ENCODE peak calls at places on chromosomes 1 and 21, in five cellular contexts. H is heart left ventricle; P is OCI-LY7; M is CD8-positive, alpha-beta memory T cell; L is neuronal stem cell. X is an unnamed sample. For H3K36me3, the result is how much of the 10 kb centered on the place peaks cover.

GRCh38 chr1:27536767-27537166 is 46.8 kb upstream of the WASF2 start:
- DNase-seq in L (peak), H (peak), M (no peak), P (no peak), X (no peak)

GRCh38 chr1:63261736-63262142 is 60.6 kb upstream of the FOXD3 start:
- DNase-seq in H (no peak), L (no peak), P (no peak), M (no peak), X (no peak)

GRCh38 chr1:195804547-195804946 is 803.7 kb downstream of the KCNT2 start:
- DNase-seq in P (no peak), H (no peak), M (no peak), L (no peak), X (no peak)

GRCh38 chr1:233597489-233597901 is 16.4 kb upstream of the KCNK1 start:
- DNase-seq in P (no peak), H (no peak), M (no peak), L (no peak), X (no peak)

GRCh38 chr1:29482064-29482463 is 245.7 kb downstream of the PTPRU start:
- DNase-seq in H (no peak), M (no peak), P (no peak), L (no peak), X (no peak)

GRCh38 chr1:235270625-235271024 is 57.4 kb downstream of the ARID4B start:
- DNase-seq in M (no peak), H (no peak), L (no peak), P (no peak), X (no peak)

GRCh38 chr1:61609040-61609439 is 115.9 kb downstream of the TM2D1 start:
- DNase-seq in P (no peak), M (no peak), H (no peak), L (no peak), X (no peak)

GRCh38 chr1:41713557-41714327 is 205.0 kb downstream of the HIVEP3 start:
- DNase-seq in L (no peak), H (no peak), P (no peak), M (no peak), X (no peak)

GRCh38 chr1:194268839-194269238 is 1082.4 kb upstream of the B3GALT2 start:
- DNase-seq in P (no peak), H (no peak), L (peak), M (no peak), X (no peak)

GRCh38 chr1:52571783-52572182 is 18.9 kb upstream of the TUT4 start:
- DNase-seq in L (no peak), H (no peak), M (no peak), P (peak), X (no peak)

GRCh38 chr1:53172751-53173498 is 23.7 kb upstream of the CPT2 start:
- DNase-seq in H (no peak), M (no peak), L (no peak), P (peak), X (no peak)

GRCh38 chr21:42456457-42456856 is 39.6 kb downstream of the RSPH1 start:
- DNase-seq in H (no peak), L (no peak), M (no peak), P (no peak), X (no peak)

GRCh38 chr1:162905759-162906158 is 44.8 kb upstream of the CCDC190 start:
- DNase-seq in L (no peak), H (no peak), M (no peak), P (no peak), X (no peak)

GRCh38 chr1:154972517-154973343 is 1.8 kb upstream of the CKS1B start:
- DNase-seq in P (no peak), H (peak), M (no peak), L (peak), X (peak)

GRCh38 chr1:156920233-156921052 is at the start of gene LRRC71:
- DNase-seq in M (peak), P (no peak), H (peak), L (peak), X (no peak)

GRCh38 chr1:216566809-216567208 is 143.6 kb upstream of the USH2A start:
- DNase-seq in P (no peak), H (no peak), M (no peak), L (no peak), X (no peak)

GRCh38 chr21:38741976-38742309 is 63.8 kb upstream of the ETS2 start:
- DNase-seq in M (no peak), L (no peak), H (no peak), P (no peak), X (no peak)

GRCh38 chr1:241696815-241697639 is 44.9 kb downstream of the WDR64 start:
- DNase-seq in H (no peak), M (no peak), P (no peak), L (no peak), X (no peak)

GRCh38 chr1:205294175-205294913 is 27.2 kb downstream of the NUAK2 start:
- DNase-seq in P (no peak), L (peak), H (peak), M (no peak), X (no peak)

GRCh38 chr1:174746024-174746808 is 253.5 kb upstream of the CACYBP start:
- DNase-seq in H (no peak), P (no peak), M (no peak), L (no peak), X (no peak)

GRCh38 chr1:221756830-221757551 is 15.1 kb upstream of the DUSP10 start:
- DNase-seq in H (no peak), L (no peak), P (no peak), M (no peak), X (no peak)

GRCh38 chr1:25184011-25184762 is 48.1 kb downstream of the SYF2 start:
- DNase-seq in P (no peak), M (no peak), H (no peak), L (no peak), X (no peak)

GRCh38 chr1:215055281-215055935 is 27.1 kb upstream of the KCNK2 start:
- DNase-seq in L (no peak), P (no peak), M (no peak), H (no peak), X (no peak)

GRCh38 chr1:18652791-18653190 is 22.1 kb downstream of the PAX7 start:
- DNase-seq in M (no peak), P (no peak), H (no peak), L (no peak), X (no peak)

GRCh38 chr1:71285529-71285928 is 204.7 kb upstream of the ZRANB2 start:
- DNase-seq in L (no peak), P (no peak), H (no peak), M (no peak), X (no peak)

DNA sequence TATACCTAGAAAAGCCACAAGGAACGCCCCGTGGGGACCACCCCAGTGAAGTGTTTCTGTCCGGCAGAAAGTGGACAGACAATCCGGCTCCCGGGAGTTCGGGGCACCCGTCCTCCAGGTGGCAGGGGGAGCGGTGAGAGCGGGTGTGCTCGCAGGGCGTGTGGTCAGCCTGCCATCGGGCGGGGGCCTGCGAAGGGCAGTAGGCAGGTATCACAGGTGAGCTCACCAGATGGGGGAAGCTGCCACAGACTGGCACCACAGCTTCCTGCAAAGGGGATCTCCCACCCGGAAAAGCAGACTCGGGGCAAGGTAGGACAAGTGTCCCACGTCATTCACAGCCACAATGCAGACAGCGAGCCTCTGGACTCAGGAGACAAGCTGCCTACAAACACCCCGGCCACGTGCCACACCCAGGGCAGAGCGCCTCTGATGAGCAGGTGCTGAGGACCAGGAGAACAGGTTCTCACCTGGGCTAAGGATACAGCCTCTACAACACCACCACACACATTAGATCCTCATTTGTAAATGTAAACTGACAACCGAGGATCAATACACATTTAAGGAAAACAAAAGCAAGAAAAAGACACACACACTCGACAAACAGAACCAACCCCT is 36.4 kb downstream of the VPS26C start:
- DNase-seq in L (no peak), P (no peak), M (no peak), H (no peak), X (no peak)
- H3K36me3 ChIP-seq in L (under half), P (half or more), M (under half), H (half or more), X (half or more)

GRCh38 chr1:100141192-100141591 is 8.2 kb downstream of the TRMT13 start:
- DNase-seq in P (no peak), H (no peak), M (no peak), L (no peak), X (no peak)

GRCh38 chr1:100142343-100142742 is 9.4 kb downstream of the TRMT13 start:
- DNase-seq in L (no peak), M (no peak), H (no peak), P (no peak), X (no peak)

GRCh38 chr1:100134872-100135271 is 1.9 kb downstream of the TRMT13 start:
- DNase-seq in M (no peak), H (no peak), P (peak), L (no peak), X (no peak)

GRCh38 chr1:100132566-100133477 is at the start of the genes SASS6 and TRMT13:
- DNase-seq in M (peak), P (peak), H (peak), L (peak), X (peak)

GRCh38 chr1:100137602-100138001 is 4.6 kb downstream of the TRMT13 start:
- DNase-seq in L (no peak), M (no peak), H (no peak), P (no peak), X (no peak)
- H3K36me3 ChIP-seq in L (under half), M (under half), H (half or more), P (half or more), X (under half)

GRCh38 chr1:44221793-44222192 is 8.5 kb downstream of the DMAP1 start:
- DNase-seq in L (no peak), M (no peak), P (no peak), H (no peak), X (no peak)

GRCh38 chr1:44218503-44219300 is 5.4 kb downstream of the DMAP1 start:
- DNase-seq in L (no peak), H (no peak), M (no peak), P (no peak), X (no peak)

GRCh38 chr1:44219301-44219626 is 6.0 kb downstream of the DMAP1 start:
- DNase-seq in H (no peak), M (no peak), P (no peak), L (no peak), X (no peak)

GRCh38 chr1:44220755-44221154 is 7.5 kb downstream of the DMAP1 start:
- DNase-seq in M (no peak), H (no peak), P (peak), L (no peak), X (no peak)

DNA sequence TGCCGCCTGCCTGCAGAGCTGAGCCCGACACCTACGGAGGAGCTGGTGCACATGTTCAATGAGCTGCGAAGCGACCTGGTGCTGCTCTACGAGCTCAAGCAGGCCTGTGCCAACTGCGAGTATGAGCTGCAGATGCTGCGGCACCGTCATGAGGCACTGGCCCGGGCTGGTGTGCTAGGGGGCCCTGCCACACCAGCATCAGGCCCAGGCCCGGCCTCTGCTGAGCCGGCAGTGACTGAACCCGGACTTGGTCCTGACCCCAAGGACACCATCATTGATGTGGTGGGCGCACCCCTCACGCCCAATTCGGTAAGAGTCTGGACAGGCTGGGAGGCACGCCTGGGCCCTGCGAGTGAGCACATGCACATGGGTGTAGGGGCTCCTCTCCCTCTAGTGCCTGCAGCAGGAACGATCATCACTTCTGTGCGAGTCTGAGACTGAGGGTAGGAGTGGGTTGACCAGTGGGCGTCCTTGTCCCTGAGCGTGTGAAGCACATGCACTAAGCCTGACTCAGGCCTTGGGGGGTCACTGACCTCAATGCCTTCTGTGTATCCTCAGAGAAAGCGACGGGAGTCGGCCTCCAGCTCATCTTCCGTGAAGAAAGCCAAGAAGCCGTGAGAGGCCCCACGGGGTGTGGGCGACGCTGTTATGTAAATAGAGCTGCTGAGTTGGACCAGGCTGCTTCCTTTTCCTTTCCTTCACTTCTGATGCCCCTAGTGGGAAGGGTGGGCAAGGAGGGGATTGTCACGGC is 6.9 kb downstream of the DMAP1 start:
- DNase-seq in L (no peak), H (no peak), P (no peak), M (no peak), X (no peak)
- H3K36me3 ChIP-seq in L (under half), H (half or more), P (half or more), M (under half), X (under half)

GRCh38 chr21:16838330-16838729 is 674.5 kb upstream of the CXADR start:
- DNase-seq in H (no peak), P (no peak), L (no peak), M (no peak), X (no peak)
- H3K36me3 ChIP-seq in H (under half), P (under half), L (under half), M (under half), X (under half)

DNA sequence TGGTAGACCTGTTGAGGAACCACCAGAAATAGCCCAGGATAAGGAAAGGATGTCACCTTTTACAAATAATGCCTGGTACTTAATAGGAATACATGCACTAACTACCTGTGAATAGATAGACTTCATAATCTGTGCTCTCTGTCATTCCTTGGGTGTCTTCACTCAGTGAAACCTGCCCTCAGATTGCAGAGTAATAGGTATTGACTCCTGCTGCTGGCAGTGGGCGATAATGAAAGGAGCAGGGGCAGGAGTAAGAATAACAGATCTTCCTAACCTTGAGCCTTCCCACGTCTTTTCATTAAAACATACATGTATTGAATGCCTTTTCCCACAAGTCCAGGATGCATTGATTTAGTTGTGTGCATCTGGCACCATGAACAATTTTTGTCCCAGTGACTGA is 16.4 kb downstream of the FABP3 start:
- DNase-seq in L (no peak), M (no peak), H (no peak), P (no peak), X (no peak)
- H3K36me3 ChIP-seq in L (under half), M (under half), H (half or more), P (half or more), X (under half)

DNA sequence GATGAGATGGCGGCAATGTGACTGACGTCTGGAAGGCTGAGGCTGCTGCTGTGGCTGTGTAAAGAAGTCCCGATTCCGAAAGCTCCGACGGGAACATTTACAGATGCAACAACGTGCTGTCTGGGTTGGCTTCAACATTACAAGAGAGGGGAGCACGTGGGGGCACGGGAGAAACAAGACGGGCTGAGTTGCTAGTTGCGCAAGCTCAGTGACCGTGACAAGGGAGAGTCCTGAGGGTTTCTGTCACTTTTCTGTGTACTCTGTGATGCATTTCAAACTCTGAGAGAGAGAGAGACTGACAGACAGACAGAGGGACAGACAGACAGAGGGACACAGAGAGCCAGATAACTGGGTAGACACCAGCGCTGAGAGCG is 25.6 kb upstream of the LRRC47 start:
- DNase-seq in M (no peak), P (no peak), H (no peak), L (no peak), X (no peak)
- H3K36me3 ChIP-seq in M (under half), P (half or more), H (half or more), L (under half), X (under half)

GRCh38 chr1:230677200-230677599 is 34.9 kb downstream of the COG2 start:
- DNase-seq in M (no peak), L (no peak), P (no peak), H (no peak), X (no peak)
- H3K36me3 ChIP-seq in M (under half), L (under half), P (half or more), H (half or more), X (under half)

GRCh38 chr21:35234725-35235124 is 185.6 kb upstream of the RUNX1 start:
- DNase-seq in L (no peak), H (no peak), M (no peak), P (peak), X (no peak)
- H3K36me3 ChIP-seq in L (under half), H (under half), M (under half), P (under half), X (under half)

GRCh38 chr1:236561976-236562375 is 38.2 kb downstream of the LGALS8 start:
- DNase-seq in M (no peak), L (no peak), H (no peak), P (no peak), X (no peak)
- H3K36me3 ChIP-seq in M (half or more), L (under half), H (half or more), P (half or more), X (half or more)